ENCODE peak calls at places on chromosomes 5 and 9, in five cellular contexts. D is fibroblast of lung; Q is activated CD8-positive, alpha-beta T cell treated with anti-CD3 and anti-CD28 coated beads for 36 hours; P is WTC11; J is SK-N-SH. L is an unnamed sample.

GRCh38 chr9:112644449-112644965 is 73.4 kb downstream of the INIP start:
- DNase-seq in D (no peak), J (no peak), Q (no peak), P (no peak), L (no peak)

GRCh38 chr5:177457239-177458121 is 10.9 kb downstream of the PRR7 start:
- DNase-seq in D (peak), P (peak), J (peak), Q (peak), L (peak)

GRCh38 chr5:40021007-40021406 is 596.2 kb upstream of the DAB2 start:
- DNase-seq in J (no peak), P (no peak), Q (no peak), D (peak), L (no peak)

GRCh38 chr5:150158170-150158949 is 2.7 kb upstream of the PDGFRB start:
- DNase-seq in J (peak), P (no peak), D (no peak), Q (no peak), L (no peak)

GRCh38 chr9:131487001-131487400 is 15.7 kb upstream of the POMT1 start:
- DNase-seq in D (no peak), Q (no peak), J (no peak), P (no peak), L (no peak)

GRCh38 chr5:174339130-174339529 is 293.6 kb downstream of the NSG2 start:
- DNase-seq in J (no peak), D (no peak), P (no peak), Q (no peak), L (no peak)

GRCh38 chr5:112930082-112930344 is 8.0 kb upstream of the REEP5 start:
- DNase-seq in Q (peak), P (no peak), J (no peak), D (no peak), L (peak)

GRCh38 chr5:174589011-174589410 is 135.4 kb upstream of the MSX2 start:
- DNase-seq in P (no peak), J (no peak), D (no peak), Q (no peak), L (no peak)

GRCh38 chr5:151196556-151197290 is 27.2 kb downstream of the CCDC69 start:
- DNase-seq in P (no peak), J (no peak), D (no peak), Q (no peak), L (peak)

GRCh38 chr5:179873176-179873575 is 14.6 kb upstream of the MRNIP start:
- DNase-seq in D (no peak), P (no peak), J (peak), Q (no peak), L (no peak)

GRCh38 chr9:114430443-114430842 is 42.7 kb upstream of the AKNA start:
- DNase-seq in J (no peak), P (no peak), D (no peak), Q (no peak), L (no peak)

GRCh38 chr9:133048595-133048994 is 13.2 kb upstream of the CEL start:
- DNase-seq in Q (peak), D (no peak), P (peak), J (peak), L (peak)

GRCh38 chr9:38380872-38381534 is 11.5 kb upstream of the ALDH1B1 start:
- DNase-seq in P (no peak), J (no peak), Q (no peak), D (no peak), L (no peak)

GRCh38 chr9:135908334-135909204 is 1.2 kb upstream of the CAMSAP1 start:
- DNase-seq in J (no peak), D (no peak), Q (peak), P (no peak), L (no peak)

GRCh38 chr9:80605129-80605528 is 1033.4 kb downstream of the TLE4 start:
- DNase-seq in D (peak), P (no peak), J (peak), Q (no peak), L (no peak)

GRCh38 chr9:69976165-69976564 is 67.5 kb upstream of the MAMDC2 start:
- DNase-seq in D (peak), J (no peak), P (no peak), Q (no peak), L (no peak)

GRCh38 chr5:167096816-167097215 is 1194.6 kb upstream of the WWC1 start:
- DNase-seq in Q (no peak), J (no peak), D (peak), P (no peak), L (no peak)

GRCh38 chr9:37984672-37985611 is 81.0 kb upstream of the SLC25A51 start:
- DNase-seq in P (no peak), Q (no peak), J (no peak), D (peak), L (no peak)

GRCh38 chr9:113559834-113560620 is 96.5 kb downstream of the RGS3 start:
- DNase-seq in J (no peak), P (no peak), D (no peak), Q (no peak), L (no peak)

GRCh38 chr9:26054600-26055516 is 376.6 kb upstream of the TUSC1 start:
- DNase-seq in Q (no peak), J (no peak), P (no peak), D (no peak), L (no peak)

GRCh38 chr5:122312670-122312988 is 592 bp downstream of the SNCAIP start:
- DNase-seq in Q (no peak), J (peak), P (peak), D (peak), L (peak)

GRCh38 chr5:52148679-52149078 is 639.0 kb upstream of the ITGA1 start:
- DNase-seq in J (no peak), Q (no peak), D (no peak), P (no peak), L (no peak)

GRCh38 chr9:8694983-8695588 is 895.5 kb upstream of the DMAC1 start:
- DNase-seq in Q (no peak), D (no peak), P (no peak), J (no peak), L (no peak)

GRCh38 chr5:36438765-36439501 is 137.2 kb upstream of the RANBP3L start:
- DNase-seq in D (peak), Q (no peak), J (no peak), P (no peak), L (no peak)

GRCh38 chr5:148957591-148958202 is 105.2 kb downstream of the SH3TC2 start:
- DNase-seq in J (peak), D (peak), Q (peak), P (peak), L (peak)

GRCh38 chr5:16245956-16246355 is 66.4 kb upstream of the MARCHF11 start:
- DNase-seq in D (no peak), J (no peak), P (no peak), Q (no peak), L (no peak)

GRCh38 chr5:157611571-157612067 is 36.0 kb upstream of the ADAM19 start:
- DNase-seq in D (no peak), J (no peak), P (no peak), Q (no peak), L (peak)

GRCh38 chr5:91126888-91127287 is 256.2 kb downstream of the ARRDC3 start:
- DNase-seq in D (no peak), J (no peak), P (no peak), Q (no peak), L (no peak)

GRCh38 chr5:91127682-91128081 is 255.4 kb downstream of the ARRDC3 start:
- DNase-seq in D (peak), J (no peak), Q (no peak), P (no peak), L (no peak)

GRCh38 chr5:91126448-91126847 is 256.7 kb downstream of the ARRDC3 start:
- DNase-seq in J (no peak), Q (no peak), D (peak), P (no peak), L (no peak)

GRCh38 chr5:91123896-91124295 is 259.2 kb downstream of the ARRDC3 start:
- DNase-seq in P (no peak), J (no peak), Q (no peak), D (no peak), L (no peak)

DNA sequence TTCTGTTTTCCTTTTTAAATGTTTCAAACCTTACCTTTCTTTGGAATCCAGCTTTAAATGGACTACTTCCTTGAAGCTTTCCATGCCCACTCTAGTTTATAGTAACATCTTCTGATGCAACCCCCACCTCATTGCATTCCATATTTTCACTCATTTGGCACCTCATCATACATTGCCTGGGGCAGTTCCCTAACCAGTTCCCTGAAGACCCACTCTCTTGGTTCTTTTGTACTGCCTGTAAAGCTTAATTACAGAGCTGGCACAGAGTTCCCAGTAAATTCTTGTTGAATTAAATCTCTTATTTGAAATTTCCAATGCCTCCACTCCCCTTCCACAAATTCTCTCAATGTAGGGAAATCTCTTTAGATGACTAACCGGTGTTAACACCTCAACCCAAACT is 257.2 kb downstream of the ARRDC3 start:
- DNase-seq in P (no peak), J (no peak), Q (no peak), D (no peak), L (no peak)
- TF ChIP-seq CTCF in P (no peak), J (no peak), Q (no peak), D (no peak), L (no peak)

DNA sequence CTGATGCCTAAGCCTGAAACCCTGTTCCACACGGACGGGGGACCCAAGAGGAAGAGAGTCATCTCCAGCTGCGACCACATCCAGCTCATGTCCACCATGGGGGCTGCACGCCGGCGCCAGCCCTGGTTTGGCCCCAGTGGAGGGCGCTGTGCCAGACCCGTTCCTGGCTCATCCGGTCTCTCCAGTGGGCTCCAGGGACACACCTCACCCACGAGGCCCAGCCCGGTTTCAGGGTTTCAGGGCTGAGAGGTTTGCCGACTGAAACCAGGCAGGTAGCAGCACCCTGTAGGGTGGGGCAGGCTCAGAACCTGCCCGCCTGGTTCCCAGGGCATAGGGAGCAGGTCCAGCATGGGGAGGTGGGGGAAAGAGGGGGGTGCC is 71.4 kb upstream of the STXBP1 start:
- DNase-seq in D (no peak), Q (no peak), P (peak), J (no peak), L (no peak)
- TF ChIP-seq CTCF in D (no peak), Q (no peak), P (no peak), J (peak), L (no peak)

GRCh38 chr9:27715651-27716050 is 142.4 kb upstream of the C9orf72 start:
- DNase-seq in P (no peak), Q (no peak), D (no peak), J (no peak), L (no peak)

GRCh38 chr9:27712826-27713225 is 139.5 kb upstream of the C9orf72 start:
- DNase-seq in Q (no peak), D (no peak), J (no peak), P (no peak), L (no peak)

GRCh38 chr9:27717991-27718390 is 144.7 kb upstream of the C9orf72 start:
- DNase-seq in P (no peak), J (no peak), Q (no peak), D (no peak), L (no peak)

GRCh38 chr9:27711241-27711640 is 138.0 kb upstream of the C9orf72 start:
- DNase-seq in D (no peak), P (no peak), J (no peak), Q (no peak), L (no peak)

DNA sequence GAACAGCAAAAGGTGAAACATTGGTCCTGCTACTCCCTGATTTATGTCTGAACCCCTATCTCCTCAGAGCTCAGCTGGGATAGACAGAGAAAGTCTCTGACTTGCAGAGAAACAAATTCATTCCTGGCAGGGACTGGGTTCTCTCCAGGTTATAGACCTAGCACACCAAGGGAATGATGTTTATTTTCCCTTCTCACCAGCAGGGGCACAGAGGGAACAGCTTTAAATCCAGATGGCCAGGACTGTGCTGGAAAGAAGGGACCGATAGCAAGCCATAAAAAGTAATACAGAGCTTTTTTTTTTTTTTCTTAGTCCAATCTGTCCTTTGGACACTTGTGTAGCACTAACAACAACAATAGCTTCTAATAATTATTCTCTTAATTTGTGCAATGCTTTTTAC is 141.1 kb upstream of the C9orf72 start:
- DNase-seq in Q (no peak), P (no peak), D (no peak), J (peak), L (no peak)
- TF ChIP-seq CTCF in Q (no peak), P (peak), D (no peak), J (peak), L (no peak)

DNA sequence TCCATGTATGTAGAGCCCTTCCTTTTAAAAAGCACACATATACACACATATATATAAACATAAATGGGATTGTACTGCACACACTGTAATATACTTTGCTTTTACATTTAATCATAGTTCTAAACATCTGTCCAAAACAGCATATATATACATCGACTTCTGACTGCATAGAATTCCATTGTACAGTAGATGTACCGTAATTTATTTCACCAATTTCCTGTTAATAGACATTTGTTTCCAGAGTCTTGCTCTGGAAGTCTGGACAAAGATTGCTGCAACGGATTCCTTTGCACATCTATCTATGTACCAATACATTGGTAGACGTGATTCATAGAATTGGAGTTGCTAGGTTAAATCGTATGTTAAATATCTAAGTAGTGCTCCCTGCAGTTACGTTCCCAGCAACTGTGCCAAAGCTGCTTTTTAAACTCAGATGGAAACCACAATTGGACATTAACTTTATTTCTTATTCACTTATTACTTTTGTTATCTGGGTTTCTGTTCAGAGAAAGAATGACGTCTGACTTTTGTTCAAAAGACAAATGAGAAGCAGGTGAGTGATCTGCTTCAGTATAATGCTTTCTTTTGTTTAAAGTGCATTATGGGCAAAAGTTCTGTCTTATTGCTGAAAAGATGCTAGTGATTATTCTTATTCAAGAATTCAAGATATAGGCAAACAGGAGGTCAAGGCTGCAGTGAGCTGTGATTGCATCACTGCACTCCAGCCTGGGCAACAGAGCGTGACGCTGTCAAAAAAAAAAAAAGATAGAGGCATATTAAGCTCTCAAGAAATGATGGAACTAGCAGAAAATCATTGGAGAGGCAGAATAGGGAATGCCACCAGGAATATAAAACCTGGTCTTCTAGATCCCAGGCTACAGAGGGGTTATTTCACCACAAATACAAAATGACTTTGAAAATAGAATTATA is 138.2 kb downstream of the FGF1 start:
- DNase-seq in J (no peak), P (no peak), D (no peak), Q (no peak), L (no peak)
- TF ChIP-seq CTCF in J (no peak), P (no peak), D (no peak), Q (no peak), L (no peak)

GRCh38 chr9:89318123-89319014 is at the start of gene SECISBP2:
- DNase-seq in Q (peak), D (peak), J (peak), P (peak), L (peak)
- TF ChIP-seq CTCF in Q (no peak), D (peak), J (peak), P (no peak), L (peak)

DNA sequence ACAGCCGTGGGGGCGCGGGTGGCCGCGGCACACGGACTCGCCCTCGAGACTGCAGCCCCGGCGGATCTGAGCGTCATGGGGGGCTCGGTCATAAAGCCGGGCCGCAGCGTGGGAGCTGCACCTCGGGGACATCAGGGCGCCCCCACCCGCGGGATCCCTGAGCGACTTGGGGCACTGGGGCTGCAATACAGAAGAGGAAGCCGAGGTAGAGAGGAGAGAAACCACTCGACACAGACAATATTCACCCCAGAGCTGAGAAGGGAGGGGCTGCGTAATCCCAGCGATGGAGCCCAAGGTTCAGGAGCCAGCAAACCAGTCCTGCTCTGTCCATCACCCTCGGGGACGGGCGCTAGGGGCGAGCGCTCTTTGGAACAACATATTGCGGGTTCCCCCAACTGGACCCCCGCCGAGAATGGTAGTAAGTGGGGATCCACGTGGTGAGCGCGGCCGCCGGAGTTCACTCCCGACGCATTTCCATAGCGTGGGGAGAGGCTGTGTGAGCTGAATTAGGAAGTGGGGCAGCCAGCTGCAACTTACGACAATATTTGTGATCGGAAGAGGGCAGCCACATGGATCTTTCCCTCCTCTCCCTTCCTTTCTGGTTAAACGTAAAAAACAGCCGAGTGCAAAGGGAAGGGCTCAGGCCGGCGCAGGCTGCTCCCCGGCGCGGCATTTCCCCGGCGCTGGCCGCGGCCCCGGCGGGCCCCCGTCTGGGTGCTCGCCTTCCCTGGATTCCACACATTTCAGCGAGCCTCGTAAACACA is 9.9 kb downstream of the PTCH1 start:
- DNase-seq in J (peak), P (peak), Q (peak), D (peak), L (peak)
- TF ChIP-seq CTCF in J (no peak), P (no peak), Q (no peak), D (no peak), L (no peak)

GRCh38 chr9:87630266-87630665 is 95.7 kb upstream of the CTSL start:
- DNase-seq in P (no peak), D (no peak), Q (no peak), J (no peak), L (no peak)
- TF ChIP-seq CTCF in P (no peak), D (no peak), Q (no peak), J (no peak), L (no peak)

GRCh38 chr5:152584103-152584502 is 179.0 kb upstream of the NMUR2 start:
- DNase-seq in J (no peak), P (no peak), D (no peak), Q (no peak), L (no peak)
- TF ChIP-seq CTCF in J (no peak), P (no peak), D (no peak), Q (no peak), L (no peak)

GRCh38 chr9:134305533-134305932 is 20.7 kb upstream of the RXRA start:
- DNase-seq in Q (no peak), D (no peak), J (no peak), P (no peak), L (no peak)

GRCh38 chr9:134306583-134307222 is 19.6 kb upstream of the RXRA start:
- DNase-seq in P (no peak), Q (no peak), J (no peak), D (no peak), L (no peak)

GRCh38 chr9:134307674-134308638 is 18.3 kb upstream of the RXRA start:
- DNase-seq in P (no peak), D (no peak), Q (no peak), J (no peak), L (no peak)

GRCh38 chr9:134304712-134305111 is 21.5 kb upstream of the RXRA start:
- DNase-seq in J (no peak), D (no peak), Q (no peak), P (no peak), L (no peak)

GRCh38 chr9:134307223-134307600 is 19.0 kb upstream of the RXRA start:
- DNase-seq in D (no peak), J (no peak), P (no peak), Q (no peak), L (no peak)
- TF ChIP-seq CTCF in D (no peak), J (no peak), P (no peak), Q (no peak), L (no peak)

GRCh38 chr9:2857564-2858198 is 13.8 kb upstream of the PUM3 start:
- DNase-seq in D (peak), Q (peak), P (peak), J (peak), L (peak)
- TF ChIP-seq CTCF in D (peak), Q (peak), P (peak), J (peak), L (peak)

L was measured in GM13977.